ENCODE peak calls at places on chromosomes 4 and X, in five cellular contexts. O is SK-N-SH, K is upper lobe of left lung, E is K562, B is GM12891. H is an unnamed sample.

GRCh38 chr4:173360587-173361221 is 10.1 kb upstream of the SAP30 start:
- DNase-seq in O (no peak), K (no peak), E (no peak), B (no peak), H (no peak)

GRCh38 chr4:675980-676870 is 1.9 kb downstream of the MYL5 start:
- DNase-seq in O (no peak), K (no peak), E (no peak), B (peak; percentile 78), H (peak; percentile 32)

GRCh38 chr4:40264995-40265909 is 68.4 kb downstream of the RHOH start:
- DNase-seq in O (peak; percentile 67), K (no peak), E (peak; percentile 71), B (no peak), H (peak; percentile 63)

GRCh38 chrX:2317527-2318055 is 183.2 kb downstream of the DHRSX start:
- DNase-seq in O (no peak), K (no peak), E (peak; percentile 9), B (no peak), H (no peak)

GRCh38 chr4:121072080-121072835 is at the start of gene NDNF:
- DNase-seq in O (peak; percentile 79), K (peak; percentile 76), E (no peak), B (no peak), H (peak; percentile 69)

GRCh38 chrX:109839694-109840358 is 106.8 kb upstream of the ACSL4 start:
- DNase-seq in O (no peak), K (peak; percentile 24), E (peak; percentile 57), B (no peak), H (no peak)

GRCh38 chr4:72505314-72505744 is 63.7 kb downstream of the ADAMTS3 start:
- DNase-seq in O (peak; percentile 48), K (peak; percentile 24), E (peak; percentile 27), B (no peak), H (no peak)

GRCh38 chr4:173508386-173509002 is 21.5 kb downstream of the HAND2 start:
- DNase-seq in O (peak; percentile 55), K (no peak), E (no peak), B (no peak), H (no peak)

GRCh38 chr4:4922441-4922840 is 63.0 kb downstream of the MSX1 start:
- DNase-seq in O (no peak), K (no peak), E (no peak), B (no peak), H (no peak)

GRCh38 chr4:152927737-152928136 is 8.4 kb upstream of the FHDC1 start:
- DNase-seq in O (no peak), K (no peak), E (no peak), B (no peak), H (no peak)

GRCh38 chr4:174707277-174707676 is 121.8 kb downstream of the GLRA3 start:
- DNase-seq in O (no peak), K (no peak), E (peak; percentile 20), B (peak; percentile 4), H (no peak)

GRCh38 chrX:19593684-19594083 is 78.4 kb upstream of the MAP3K15 start:
- DNase-seq in O (peak; percentile 59), K (no peak), E (no peak), B (peak; percentile 7), H (no peak)

GRCh38 chrX:1741828-1742394 is 127.1 kb downstream of the ASMT start:
- DNase-seq in O (no peak), K (no peak), E (no peak), B (no peak), H (no peak)

GRCh38 chr4:138053601-138054322 is 188.4 kb downstream of the SLC7A11 start:
- DNase-seq in O (peak; percentile 46), K (no peak), E (no peak), B (no peak), H (no peak)

GRCh38 chr4:36841583-36842326 is 402.8 kb upstream of the NWD2 start:
- DNase-seq in O (no peak), K (no peak), E (no peak), B (no peak), H (no peak)

GRCh38 chr4:86331362-86331761 is 28.5 kb downstream of the MAPK10 start:
- DNase-seq in O (no peak), K (no peak), E (no peak), B (no peak), H (no peak)
- TF ChIP-seq POLR2AphosphoS5 in O (no peak), K (no peak), E (no peak), B (no peak), H (no peak)

GRCh38 chr4:2796261-2797187 is 3.6 kb downstream of the SH3BP2 start:
- DNase-seq in O (peak; percentile 29), K (peak; percentile 57), E (no peak), B (no peak), H (peak; percentile 84)
- TF ChIP-seq POLR2AphosphoS5 in O (no peak), K (no peak), E (no peak), B (no peak), H (peak; percentile 79)

GRCh38 chrX:40012800-40013682 is 84.7 kb downstream of the BCOR start:
- DNase-seq in O (no peak), K (peak; percentile 57), E (peak; percentile 66), B (no peak), H (peak; percentile 87)
- TF ChIP-seq POLR2AphosphoS5 in O (no peak), K (no peak), E (peak; percentile 31), B (no peak), H (peak; percentile 86)

GRCh38 chrX:70133303-70134115 is at the start of gene IGBP1:
- DNase-seq in O (peak; percentile 86), K (peak; percentile 85), E (peak; percentile 85), B (peak; percentile 36), H (peak; percentile 82)

GRCh38 chrX:70128071-70128470 is 5.2 kb upstream of the IGBP1 start:
- DNase-seq in O (no peak), K (no peak), E (no peak), B (no peak), H (no peak)

GRCh38 chrX:70132877-70133302 is 357 bp upstream of the IGBP1 start:
- DNase-seq in O (no peak), K (no peak), E (no peak), B (no peak), H (no peak)

GRCh38 chrX:70132244-70132643 is 1.0 kb upstream of the IGBP1 start:
- DNase-seq in O (no peak), K (no peak), E (no peak), B (no peak), H (no peak)

GRCh38 chrX:70129811-70130210 is 3.4 kb upstream of the IGBP1 start:
- DNase-seq in O (no peak), K (no peak), E (no peak), B (no peak), H (no peak)
- TF ChIP-seq POLR2AphosphoS5 in O (no peak), K (no peak), E (no peak), B (no peak), H (no peak)

GRCh38 chr4:98686847-98687246 is 28.4 kb upstream of the TSPAN5 start:
- DNase-seq in O (no peak), K (no peak), E (no peak), B (no peak), H (no peak)

GRCh38 chr4:98682719-98683118 is 24.3 kb upstream of the TSPAN5 start:
- DNase-seq in O (peak; percentile 14), K (no peak), E (peak; percentile 35), B (no peak), H (no peak)

GRCh38 chr4:98686046-98686385 is 27.6 kb upstream of the TSPAN5 start:
- DNase-seq in O (no peak), K (no peak), E (no peak), B (no peak), H (no peak)

GRCh38 chr4:98687876-98688275 is 29.5 kb upstream of the TSPAN5 start:
- DNase-seq in O (no peak), K (no peak), E (no peak), B (no peak), H (no peak)

GRCh38 chr4:98685225-98686045 is 27.0 kb upstream of the TSPAN5 start:
- DNase-seq in O (no peak), K (no peak), E (no peak), B (no peak), H (no peak)
- TF ChIP-seq POLR2AphosphoS5 in O (no peak), K (no peak), E (no peak), B (no peak), H (no peak)

GRCh38 chr4:65343342-65343741 is 326.9 kb downstream of the EPHA5 start:
- DNase-seq in O (no peak), K (no peak), E (no peak), B (no peak), H (no peak)

GRCh38 chr4:65340382-65341109 is 329.7 kb downstream of the EPHA5 start:
- DNase-seq in O (no peak), K (no peak), E (no peak), B (no peak), H (no peak)

GRCh38 chr4:65336465-65336864 is 333.8 kb downstream of the EPHA5 start:
- DNase-seq in O (no peak), K (no peak), E (no peak), B (no peak), H (no peak)

GRCh38 chr4:65341557-65341956 is 328.7 kb downstream of the EPHA5 start:
- DNase-seq in O (no peak), K (no peak), E (no peak), B (no peak), H (no peak)

DNA sequence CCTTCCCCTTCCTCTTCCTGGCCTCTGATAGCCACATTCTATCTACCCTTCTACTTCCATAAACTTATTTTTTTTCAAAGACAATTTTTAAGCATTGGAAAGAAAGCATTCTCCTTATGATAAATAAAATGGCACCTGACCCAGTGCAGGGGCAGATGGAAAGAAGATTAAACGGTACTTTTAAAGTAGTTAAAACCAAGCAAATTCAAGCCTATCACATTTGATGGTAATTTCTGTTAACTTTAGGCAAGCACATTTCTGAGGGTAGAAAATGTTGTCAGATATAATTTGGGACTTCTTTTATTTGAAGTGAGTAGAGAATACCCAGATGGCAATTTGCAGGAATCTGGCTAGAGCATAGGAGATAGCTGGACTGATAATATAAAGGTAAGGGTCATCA is 332.9 kb downstream of the EPHA5 start:
- DNase-seq in O (no peak), K (no peak), E (no peak), B (no peak), H (no peak)
- TF ChIP-seq POLR2AphosphoS5 in O (no peak), K (no peak), E (no peak), B (no peak), H (no peak)